ENCODE peak calls at places on chromosome 7, in eight cellular contexts. C, X, W, U, A, E, S and B are unnamed samples.

GRCh38 chr7:131859162-131859821 is 302.9 kb upstream of the PODXL start:
- DNase-seq in C (peak), X (peak), W (peak), U (no peak), A (peak), E (peak), S (peak), B (peak)

GRCh38 chr7:14936530-14936929 is 34.0 kb upstream of the DGKB start:
- DNase-seq in C (peak), X (peak), W (no peak), U (no peak), A (no peak), E (no peak), S (no peak), B (no peak)

GRCh38 chr7:73615886-73616285 is 8.4 kb downstream of the MLXIPL start:
- DNase-seq in C (no peak), X (peak), W (no peak), U (no peak), A (no peak), E (no peak), S (no peak), B (no peak)

GRCh38 chr7:95324396-95324795 is at the start of gene PON1:
- DNase-seq in C (no peak), X (no peak), W (no peak), U (no peak), A (peak), E (no peak), S (peak), B (no peak)

GRCh38 chr7:81330108-81330507 is 411.3 kb upstream of the SEMA3C start:
- DNase-seq in C (no peak), X (no peak), W (peak), U (no peak), A (no peak), E (no peak), S (no peak), B (no peak)

GRCh38 chr7:80488851-80489370 is 23.0 kb downstream of the GNAT3 start:
- DNase-seq in C (no peak), X (no peak), W (no peak), U (no peak), A (no peak), E (no peak), S (no peak), B (no peak)

GRCh38 chr7:95916573-95917371 is 144.4 kb downstream of the DYNC1I1 start:
- DNase-seq in C (peak), X (peak), W (peak), U (peak), A (peak), E (peak), S (peak), B (peak)

GRCh38 chr7:906776-907157 is 30.4 kb downstream of the GET4 start:
- DNase-seq in C (no peak), X (no peak), W (no peak), U (no peak), A (no peak), E (no peak), S (peak), B (no peak)

GRCh38 chr7:114081606-114082425 is 163.0 kb upstream of the PPP1R3A start:
- DNase-seq in C (peak), X (peak), W (peak), U (no peak), A (peak), E (peak), S (no peak), B (peak)

GRCh38 chr7:74286131-74286530 is 3.1 kb upstream of the CLIP2 start:
- DNase-seq in C (no peak), X (no peak), W (no peak), U (no peak), A (no peak), E (no peak), S (no peak), B (no peak)

GRCh38 chr7:82275342-82275741 is 168.2 kb downstream of the CACNA2D1 start:
- DNase-seq in C (no peak), X (no peak), W (no peak), U (no peak), A (no peak), E (no peak), S (no peak), B (no peak)

GRCh38 chr7:81908220-81908619 is 138.4 kb upstream of the HGF start:
- DNase-seq in C (peak), X (no peak), W (no peak), U (no peak), A (no peak), E (no peak), S (no peak), B (no peak)

GRCh38 chr7:12385364-12385786 is 18.3 kb downstream of the VWDE start:
- DNase-seq in C (no peak), X (no peak), W (no peak), U (no peak), A (no peak), E (no peak), S (no peak), B (no peak)

GRCh38 chr7:116290740-116291139 is 80.4 kb downstream of the TES start:
- DNase-seq in C (peak), X (no peak), W (no peak), U (no peak), A (no peak), E (no peak), S (no peak), B (no peak)

GRCh38 chr7:42069625-42070024 is 167.4 kb downstream of the GLI3 start:
- DNase-seq in C (no peak), X (peak), W (no peak), U (no peak), A (no peak), E (no peak), S (no peak), B (no peak)

GRCh38 chr7:77284005-77284404 is 84.4 kb upstream of the FGL2 start:
- DNase-seq in C (no peak), X (no peak), W (no peak), U (no peak), A (no peak), E (no peak), S (no peak), B (no peak)

GRCh38 chr7:12322903-12323300 is 80.8 kb downstream of the VWDE start:
- DNase-seq in C (peak), X (no peak), W (no peak), U (no peak), A (peak), E (no peak), S (peak), B (no peak)

GRCh38 chr7:25849361-25850184 is 302.4 kb upstream of the NFE2L3 start:
- DNase-seq in C (peak), X (peak), W (peak), U (no peak), A (no peak), E (no peak), S (no peak), B (no peak)

DNA sequence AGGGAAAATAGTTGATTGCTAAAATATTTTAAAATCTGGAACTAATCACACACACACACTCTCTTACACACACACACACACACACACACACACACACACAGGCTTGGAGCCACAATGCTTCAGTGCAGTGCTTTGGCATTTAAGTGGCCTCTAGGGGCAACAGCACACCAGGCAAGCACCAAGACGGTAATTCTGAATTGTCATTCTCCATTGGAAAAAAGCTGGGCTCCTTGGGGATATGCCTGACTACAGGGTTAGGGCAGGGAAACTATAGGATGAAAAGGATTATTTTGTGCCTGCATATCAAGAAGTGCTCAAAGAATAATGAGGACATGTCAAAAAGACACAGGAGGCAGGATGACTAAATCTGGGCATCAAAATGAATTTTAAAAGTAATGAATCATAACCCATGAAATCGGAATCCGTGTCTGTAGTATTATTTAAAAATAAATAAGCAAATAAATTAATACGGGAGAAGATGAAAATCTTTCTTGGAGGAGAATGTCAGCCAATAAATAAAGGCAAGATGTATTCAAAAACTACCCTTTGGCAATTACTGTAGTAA is 30.4 kb upstream of the DDC start:
- DNase-seq in C (peak), X (peak), W (no peak), U (peak), A (peak), E (peak), S (no peak), B (no peak)
- TF ChIP-seq CTCF in C (peak), X (peak), W (peak), U (no peak), A (peak), E (peak), S (peak), B (peak)

DNA sequence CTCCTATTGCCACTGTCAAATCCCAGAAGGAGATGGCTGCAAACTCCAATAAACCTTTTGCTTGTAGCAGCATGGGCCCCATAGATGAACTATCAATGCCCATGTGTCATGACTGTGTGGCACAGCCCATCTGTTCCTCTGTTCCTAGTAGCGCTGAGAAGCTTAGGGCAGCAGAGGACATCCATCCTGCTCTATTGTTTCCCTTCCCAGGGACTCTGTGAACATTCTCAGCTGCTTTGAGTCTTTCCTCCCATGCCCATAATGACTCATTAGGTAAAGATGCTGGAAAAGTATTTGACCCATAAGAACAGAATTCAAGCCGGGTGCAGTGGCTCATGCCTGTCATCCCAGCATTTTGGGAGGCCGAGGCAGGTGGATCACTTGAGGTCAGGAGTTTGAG is 28.3 kb downstream of the STMP1 start:
- DNase-seq in C (peak), X (no peak), W (no peak), U (no peak), A (no peak), E (no peak), S (no peak), B (no peak)
- TF ChIP-seq CTCF in C (no peak), X (no peak), W (no peak), U (no peak), A (no peak), E (no peak), S (no peak), B (no peak)

GRCh38 chr7:23662124-23662982 is 17.6 kb upstream of the FAM221A start:
- DNase-seq in C (peak), X (peak), W (no peak), U (no peak), A (no peak), E (no peak), S (no peak), B (no peak)
- TF ChIP-seq CTCF in C (no peak), X (no peak), W (no peak), U (no peak), A (no peak), E (no peak), S (no peak), B (no peak)

GRCh38 chr7:53984776-53985175 is 557.4 kb upstream of the VSTM2A start:
- DNase-seq in C (no peak), X (no peak), W (no peak), U (no peak), A (no peak), E (no peak), S (no peak), B (no peak)
- TF ChIP-seq CTCF in C (no peak), X (no peak), W (no peak), U (no peak), A (no peak), E (no peak), S (no peak), B (no peak)

GRCh38 chr7:100109521-100110163 is 8.2 kb downstream of the AP4M1 start:
- DNase-seq in C (no peak), X (no peak), W (no peak), U (no peak), A (no peak), E (no peak), S (no peak), B (no peak)
- TF ChIP-seq CTCF in C (no peak), X (no peak), W (no peak), U (no peak), A (no peak), E (no peak), S (no peak), B (no peak)

DNA sequence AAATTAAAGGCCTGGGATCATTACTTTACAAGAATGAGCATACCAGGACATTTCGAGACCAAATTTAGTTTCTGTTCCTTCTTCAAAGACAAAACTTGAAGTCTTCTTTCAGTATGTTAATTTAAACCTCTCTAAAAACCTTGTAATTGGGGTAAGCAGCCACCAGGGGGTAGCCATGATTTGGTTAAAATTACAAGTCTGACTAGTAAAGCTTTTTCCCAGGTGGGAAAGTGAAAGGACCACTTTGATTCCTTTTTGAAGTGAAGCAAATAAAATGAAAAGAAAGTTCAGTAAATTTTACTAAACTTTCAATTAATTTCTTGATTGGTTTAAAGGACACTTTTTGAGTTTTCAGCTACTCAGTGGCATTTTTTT is 294.3 kb downstream of the BBS9 start:
- DNase-seq in C (peak), X (no peak), W (no peak), U (no peak), A (peak), E (peak), S (peak), B (peak)
- TF ChIP-seq CTCF in C (peak), X (peak), W (peak), U (peak), A (peak), E (peak), S (peak), B (peak)

DNA sequence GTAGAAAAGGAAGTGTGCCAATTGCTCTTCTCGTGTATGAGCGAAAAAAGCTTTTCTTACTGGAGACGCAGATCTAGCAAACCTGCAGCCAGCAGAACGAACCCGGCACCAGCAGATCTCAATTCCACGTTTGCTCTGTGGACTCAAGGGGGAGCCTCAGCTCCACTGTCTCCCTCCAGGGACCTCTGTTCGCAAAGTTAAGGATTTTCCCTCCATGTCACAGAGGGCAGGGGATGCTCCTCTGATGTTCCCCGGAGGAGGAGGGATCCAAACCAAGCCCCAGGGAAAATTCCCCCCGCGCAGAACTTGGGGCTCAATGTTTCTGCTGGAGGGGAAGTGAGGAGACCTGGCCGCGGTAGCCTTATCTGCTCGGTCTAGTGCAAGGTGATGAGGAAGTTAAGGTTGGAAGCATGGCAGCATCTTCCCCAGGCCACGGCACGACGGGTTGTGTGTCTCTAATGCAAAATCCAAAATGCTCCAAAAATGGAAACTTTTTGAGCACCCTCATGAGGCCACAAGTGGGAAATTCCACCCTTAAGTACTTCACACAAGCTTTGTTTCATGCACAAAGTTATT is 9.0 kb downstream of the IQCE start:
- DNase-seq in C (peak), X (peak), W (no peak), U (no peak), A (peak), E (no peak), S (no peak), B (peak)
- TF ChIP-seq CTCF in C (peak), X (peak), W (peak), U (no peak), A (peak), E (peak), S (peak), B (peak)

GRCh38 chr7:2825595-2826227 is 18.4 kb downstream of the GNA12 start:
- DNase-seq in C (no peak), X (no peak), W (no peak), U (no peak), A (no peak), E (no peak), S (no peak), B (no peak)

GRCh38 chr7:2821842-2822507 is 22.1 kb downstream of the GNA12 start:
- DNase-seq in C (peak), X (peak), W (peak), U (no peak), A (peak), E (no peak), S (peak), B (peak)

GRCh38 chr7:2823124-2823523 is 21.0 kb downstream of the GNA12 start:
- DNase-seq in C (peak), X (peak), W (no peak), U (no peak), A (no peak), E (no peak), S (no peak), B (no peak)

GRCh38 chr7:2824678-2825461 is 19.2 kb downstream of the GNA12 start:
- DNase-seq in C (no peak), X (no peak), W (no peak), U (no peak), A (peak), E (no peak), S (peak), B (no peak)

GRCh38 chr7:2824026-2824677 is 20.0 kb downstream of the GNA12 start:
- DNase-seq in C (no peak), X (no peak), W (no peak), U (no peak), A (no peak), E (no peak), S (no peak), B (no peak)
- TF ChIP-seq CTCF in C (no peak), X (no peak), W (no peak), U (no peak), A (no peak), E (no peak), S (no peak), B (no peak)

GRCh38 chr7:100177040-100178001 is at the start of the genes GPC2 and STAG3:
- DNase-seq in C (peak), X (peak), W (peak), U (peak), A (peak), E (peak), S (peak), B (peak)
- TF ChIP-seq CTCF in C (no peak), X (no peak), W (no peak), U (no peak), A (no peak), E (no peak), S (no peak), B (no peak)

GRCh38 chr7:28536259-28536658 is 123.9 kb downstream of the CREB5 start:
- DNase-seq in C (peak), X (peak), W (peak), U (no peak), A (no peak), E (peak), S (peak), B (no peak)
- TF ChIP-seq CTCF in C (peak), X (peak), W (peak), U (no peak), A (no peak), E (peak), S (no peak), B (peak)